ENCODE peak calls at places on chromosomes 13 and 19, in four cellular contexts. B is KBM-7, M is lung, V is HS-27A. X is an unnamed sample.
A peak's percentile ranks its signal among the peaks of the same experiment; 100 is the strongest.

GRCh38 chr13:21203132-21203531 is 26.7 kb downstream of the MRPL57 start:
- DNase-seq in B (no peak), M (no peak), V (no peak), X (no peak)

GRCh38 chr13:75752848-75753247 is 116.7 kb downstream of the LMO7 start:
- DNase-seq in B (no peak), M (no peak), V (no peak), X (no peak)

GRCh38 chr19:44900328-44901244 is 5.0 kb upstream of the APOE start:
- DNase-seq in B (no peak), M (no peak), V (no peak), X (no peak)

GRCh38 chr13:30805132-30805537 is 69.8 kb downstream of the ALOX5AP start:
- DNase-seq in B (no peak), M (no peak), V (no peak), X (no peak)

GRCh38 chr19:778910-779653 is 18.2 kb upstream of the PTBP1 start:
- DNase-seq in B (no peak), M (peak; percentile 72), V (no peak), X (no peak)

GRCh38 chr13:97976551-97977375 is 23.3 kb downstream of the IPO5 start:
- DNase-seq in B (no peak), M (no peak), V (no peak), X (no peak)

GRCh38 chr19:56538254-56538760 is 441 bp upstream of the ZFP28 start:
- DNase-seq in B (peak; percentile 95), M (peak; percentile 93), V (peak; percentile 79), X (peak; percentile 96)

GRCh38 chr19:48874309-48875135 is 2.3 kb downstream of the PPP1R15A start:
- DNase-seq in B (peak; percentile 54), M (no peak), V (peak; percentile 70), X (no peak)

GRCh38 chr13:28744091-28744536 is 25.3 kb upstream of the SLC46A3 start:
- DNase-seq in B (peak; percentile 52), M (no peak), V (peak; percentile 36), X (no peak)

GRCh38 chr19:33868821-33869412 is 72.2 kb downstream of the KCTD15 start:
- DNase-seq in B (peak; percentile 5), M (no peak), V (no peak), X (peak; percentile 26)

GRCh38 chr19:33804021-33804799 is 7.5 kb downstream of the KCTD15 start:
- DNase-seq in B (no peak), M (no peak), V (no peak), X (no peak)

GRCh38 chr13:48043789-48044503 is 6.4 kb downstream of the NUDT15 start:
- DNase-seq in B (no peak), M (no peak), V (no peak), X (no peak)

GRCh38 chr19:14081797-14082674 is 3.5 kb downstream of the C19orf67 start:
- DNase-seq in B (no peak), M (no peak), V (no peak), X (no peak)

GRCh38 chr13:72437458-72437857 is 290.0 kb downstream of the MZT1 start:
- DNase-seq in B (peak; percentile 2), M (no peak), V (peak; percentile 8), X (no peak)

GRCh38 chr13:59566544-59566943 is 597.2 kb downstream of the DIAPH3 start:
- DNase-seq in B (no peak), M (no peak), V (no peak), X (no peak)

GRCh38 chr13:113920173-113920572 is 53.7 kb downstream of the C13orf46 start:
- DNase-seq in B (no peak), M (no peak), V (no peak), X (no peak)

GRCh38 chr19:34235425-34235940 is 18.9 kb upstream of the GARRE1 start:
- DNase-seq in B (no peak), M (no peak), V (no peak), X (no peak)

GRCh38 chr13:45269204-45269603 is 68.4 kb upstream of the KCTD4 start:
- DNase-seq in B (no peak), M (no peak), V (peak; percentile 61), X (no peak)

GRCh38 chr19:38849746-38850230 is at the start of gene HNRNPL:
- DNase-seq in B (no peak), M (peak; percentile 99), V (no peak), X (peak; percentile 100)

GRCh38 chr19:39497850-39498261 is 891 bp upstream of the DLL3 start:
- DNase-seq in B (peak; percentile 56), M (no peak), V (no peak), X (peak; percentile 7)

GRCh38 chr19:6710273-6711077 is 10.0 kb downstream of the C3 start:
- DNase-seq in B (no peak), M (no peak), V (no peak), X (no peak)

GRCh38 chr19:40283414-40284250 is 1.5 kb downstream of the AKT2 start:
- DNase-seq in B (no peak), M (no peak), V (no peak), X (no peak)

GRCh38 chr13:48304132-48304876 is 753 bp downstream of the RB1 start:
- DNase-seq in B (peak; percentile 74), M (no peak), V (no peak), X (peak; percentile 44)

GRCh38 chr13:101492251-101492910 is 39.9 kb downstream of the ITGBL1 start:
- DNase-seq in B (no peak), M (no peak), V (no peak), X (no peak)

GRCh38 chr13:26965976-26966375 is 205.4 kb upstream of the GPR12 start:
- DNase-seq in B (no peak), M (no peak), V (no peak), X (no peak)

GRCh38 chr19:46955114-46955812 is 64.4 kb upstream of the NPAS1 start:
- DNase-seq in B (peak; percentile 83), M (no peak), V (no peak), X (no peak)

X was measured in hippocampal formation.